ENCODE peak calls at places on chromosomes 7 and 10, in four cellular contexts. D, X, L and U are unnamed samples.

GRCh38 chr7:124031919-124032318 is 948 bp downstream of the TMEM229A start:
- DNase-seq in D (no peak), X (no peak), L (no peak), U (no peak)

GRCh38 chr10:83489161-83489560 is 650.1 kb upstream of the GHITM start:
- DNase-seq in D (no peak), X (no peak), L (no peak), U (no peak)

GRCh38 chr10:127168251-127168650 is 28.1 kb downstream of the INSYN2A start:
- DNase-seq in D (no peak), X (no peak), L (no peak), U (no peak)

GRCh38 chr10:104741127-104741526 is 100.0 kb downstream of the SORCS3 start:
- DNase-seq in D (no peak), X (no peak), L (no peak), U (no peak)

GRCh38 chr7:1555813-1556540 is at the start of gene TMEM184A:
- DNase-seq in D (no peak), X (no peak), L (peak), U (peak)

GRCh38 chr7:108014747-108015682 is 12.1 kb upstream of the LAMB1 start:
- DNase-seq in D (peak), X (no peak), L (peak), U (peak)

GRCh38 chr10:1247598-1248261 is 191.5 kb downstream of the WDR37 start:
- DNase-seq in D (no peak), X (no peak), L (no peak), U (no peak)

GRCh38 chr10:4064489-4064888 is 279.5 kb upstream of the KLF6 start:
- DNase-seq in D (no peak), X (no peak), L (no peak), U (no peak)

GRCh38 chr10:8248868-8249267 is 194.4 kb downstream of the GATA3 start:
- DNase-seq in D (no peak), X (no peak), L (no peak), U (no peak)

GRCh38 chr10:86688398-86688921 is 20.1 kb downstream of the LDB3 start:
- DNase-seq in D (peak), X (peak), L (peak), U (peak)

GRCh38 chr10:28087675-28088351 is 88.9 kb upstream of the ODAD2 start:
- DNase-seq in D (peak), X (no peak), L (no peak), U (no peak)

GRCh38 chr7:147245274-147245673 is 1128.7 kb downstream of the CNTNAP2 start:
- DNase-seq in D (peak), X (peak), L (peak), U (no peak)

DNA sequence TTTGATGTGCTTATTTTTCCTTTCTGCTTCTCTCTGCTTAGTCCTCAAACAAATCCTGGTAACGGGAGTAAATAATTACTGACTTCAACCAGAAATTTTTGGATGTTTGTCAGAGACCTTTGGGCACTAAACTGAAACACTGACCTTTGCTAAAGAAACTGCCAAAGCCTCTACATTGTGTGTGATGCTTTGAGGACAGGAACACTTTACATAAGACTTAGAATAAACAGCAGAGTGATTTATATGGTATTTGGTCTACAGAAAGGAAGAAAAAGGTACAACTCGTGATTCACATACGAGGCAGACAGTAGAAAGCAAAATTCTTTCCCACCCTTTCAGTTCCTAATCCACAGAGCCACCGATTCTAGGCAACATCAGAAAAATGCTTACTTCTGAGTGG is 59.8 kb downstream of the SLC16A12 start:
- DNase-seq in D (peak), X (no peak), L (peak), U (no peak)
- TF ChIP-seq CEBPB in D (no peak), X (no peak), L (no peak), U (no peak)

GRCh38 chr7:29328050-29328449 is 133.5 kb downstream of the CHN2 start:
- DNase-seq in D (no peak), X (no peak), L (peak), U (no peak)
- H3K9ac ChIP-seq in D (no peak), X (no peak), L (no peak), U (no peak)

GRCh38 chr7:18289801-18290200 is 205.7 kb upstream of the HDAC9 start:
- DNase-seq in D (no peak), X (no peak), L (no peak), U (no peak)
- TF ChIP-seq CEBPB in D (no peak), X (no peak), L (no peak), U (no peak)

GRCh38 chr10:42754155-42755027 is 28.2 kb upstream of the BMS1 start:
- DNase-seq in D (no peak), X (no peak), L (no peak), U (no peak)

GRCh38 chr10:42755591-42756093 is 27.0 kb upstream of the BMS1 start:
- DNase-seq in D (no peak), X (peak), L (no peak), U (no peak)

GRCh38 chr10:42755028-42755451 is 27.6 kb upstream of the BMS1 start:
- DNase-seq in D (no peak), X (no peak), L (no peak), U (no peak)

GRCh38 chr10:42753126-42753506 is 29.5 kb upstream of the BMS1 start:
- DNase-seq in D (peak), X (peak), L (no peak), U (peak)

GRCh38 chr10:42753507-42754154 is 29.0 kb upstream of the BMS1 start:
- DNase-seq in D (no peak), X (no peak), L (no peak), U (no peak)
- H3K9ac ChIP-seq in D (no peak), X (no peak), L (no peak), U (peak)

GRCh38 chr10:129045658-129046057 is 421.4 kb upstream of the MGMT start:
- DNase-seq in D (no peak), X (no peak), L (no peak), U (no peak)

GRCh38 chr10:129048513-129048912 is 418.5 kb upstream of the MGMT start:
- DNase-seq in D (no peak), X (no peak), L (no peak), U (no peak)

GRCh38 chr10:129047585-129047984 is 419.5 kb upstream of the MGMT start:
- DNase-seq in D (no peak), X (no peak), L (no peak), U (no peak)

GRCh38 chr10:129047001-129047400 is 420.0 kb upstream of the MGMT start:
- DNase-seq in D (peak), X (no peak), L (no peak), U (no peak)

DNA sequence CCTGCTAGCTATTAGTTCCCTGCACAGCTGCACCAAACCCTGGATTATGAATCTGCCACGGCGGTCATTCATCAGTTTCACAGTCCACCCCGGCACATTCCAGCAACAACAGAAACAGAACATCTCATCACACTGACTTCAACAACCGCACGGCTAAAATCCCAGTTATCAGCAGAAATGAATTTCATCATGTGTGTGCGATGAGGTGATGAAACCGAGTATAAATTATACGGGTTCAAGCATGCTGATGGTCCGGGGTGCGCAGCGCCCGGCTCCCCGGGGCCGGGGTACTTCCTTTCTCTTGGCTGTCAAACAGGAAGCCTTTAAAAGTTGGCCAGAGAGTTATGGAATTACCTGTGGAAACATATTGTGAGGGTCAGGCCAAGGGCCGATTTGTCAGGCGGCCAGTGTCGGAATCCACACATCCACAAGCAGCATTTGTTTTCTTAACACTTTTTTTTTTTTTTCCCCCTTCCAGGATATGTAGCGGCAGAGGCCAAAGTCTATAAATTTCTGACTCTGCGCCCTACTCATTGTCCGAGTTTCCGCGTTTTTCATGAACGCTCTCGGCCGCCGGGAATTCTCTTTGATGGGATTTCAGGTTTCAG is 420.9 kb upstream of the MGMT start:
- DNase-seq in D (no peak), X (no peak), L (no peak), U (no peak)
- TF ChIP-seq CEBPB in D (no peak), X (no peak), L (no peak), U (no peak)

GRCh38 chr7:81789406-81790139 is 19.7 kb upstream of the HGF start:
- DNase-seq in D (peak), X (no peak), L (no peak), U (no peak)
- H3K9ac ChIP-seq in D (no peak), X (no peak), L (no peak), U (no peak)

DNA sequence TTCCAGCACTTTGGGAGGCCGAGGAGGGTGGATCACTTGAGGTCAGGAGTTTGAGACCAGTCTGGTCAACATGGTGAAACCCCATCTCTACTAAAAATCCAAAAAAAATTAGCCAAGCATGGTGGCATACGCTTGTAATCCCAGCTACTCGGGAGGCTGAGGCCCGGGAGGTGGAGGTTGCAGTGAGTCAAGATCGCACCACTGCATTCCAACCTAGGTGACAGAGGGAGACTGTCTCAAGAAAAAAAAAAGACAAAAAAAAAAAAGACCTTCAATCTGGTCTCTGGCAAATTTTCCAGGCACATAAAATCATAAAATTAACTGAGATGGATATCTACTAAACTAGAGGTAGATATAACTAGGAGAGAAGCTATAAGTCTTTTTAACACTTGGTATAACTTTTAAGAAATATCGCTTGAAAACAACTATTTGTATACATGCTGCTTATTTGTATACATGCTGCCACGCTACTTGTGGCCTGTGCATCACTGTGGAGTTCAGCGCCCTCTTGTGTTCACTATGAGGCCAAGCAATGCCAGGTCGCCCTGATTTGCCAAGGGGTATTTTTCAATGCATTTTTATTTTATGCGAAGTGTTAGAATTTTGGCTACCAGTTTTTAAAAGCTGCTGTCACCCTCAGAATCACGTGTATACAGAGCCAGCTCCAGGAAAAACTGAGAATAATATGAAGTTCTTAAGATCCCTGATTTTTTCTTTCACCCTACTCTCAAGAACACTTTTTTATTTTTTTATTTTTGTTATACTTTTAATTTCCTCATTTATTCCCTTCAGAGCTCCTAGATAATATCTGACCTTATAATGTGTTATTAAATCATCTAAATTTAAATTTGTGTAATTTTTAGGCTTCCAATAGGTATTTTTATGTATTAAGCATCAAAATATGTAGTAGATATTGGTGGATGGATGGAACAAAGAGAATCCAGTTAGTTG is 26.7 kb downstream of the CYCS start:
- DNase-seq in D (peak), X (peak), L (peak), U (peak)
- TF ChIP-seq CEBPB in D (no peak), X (no peak), L (no peak), U (no peak)